ENCODE peak calls at places on chromosomes 13 and 19, in seven cellular contexts. X is Calu3; C is lower lobe of right lung; F is AG09319; Q is CD4-positive, alpha-beta T cell; G is GM12864; E is BE2C. H is an unnamed sample.

GRCh38 chr19:57664269-57665127 is 4.2 kb upstream of the ZSCAN4 start:
- DNase-seq in X (peak), C (peak), F (no peak), Q (no peak), G (no peak), E (peak), H (peak)

GRCh38 chr13:76383671-76384461 is 502.3 kb downstream of the KCTD12 start:
- DNase-seq in X (no peak), C (no peak), F (peak), Q (no peak), G (no peak), E (no peak), H (no peak)

GRCh38 chr13:33015791-33016323 is 366 bp upstream of the KL start:
- DNase-seq in X (peak), C (peak), F (no peak), Q (no peak), G (no peak), E (no peak), H (no peak)

GRCh38 chr13:77698211-77699058 is 948 bp downstream of the SLAIN1 start:
- DNase-seq in X (peak), C (peak), F (no peak), Q (peak), G (no peak), E (peak), H (peak)

GRCh38 chr13:24502567-24503375 is 9.8 kb downstream of the PARP4 start:
- DNase-seq in X (peak), C (no peak), F (no peak), Q (no peak), G (no peak), E (no peak), H (no peak)

GRCh38 chr13:45340422-45341033 is 455 bp downstream of the TPT1 start:
- DNase-seq in X (peak), C (peak), F (peak), Q (peak), G (no peak), E (peak), H (peak)

GRCh38 chr19:37817180-37817911 is 38.0 kb upstream of the ZNF573 start:
- DNase-seq in X (no peak), C (peak), F (peak), Q (peak), G (no peak), E (peak), H (peak)

GRCh38 chr19:17127671-17128070 is 52.1 kb downstream of the MYO9B start:
- DNase-seq in X (no peak), C (no peak), F (no peak), Q (no peak), G (no peak), E (no peak), H (no peak)

GRCh38 chr19:7519411-7520130 is 2.9 kb upstream of the MCOLN1 start:
- DNase-seq in X (no peak), C (no peak), F (no peak), Q (no peak), G (no peak), E (no peak), H (no peak)

GRCh38 chr19:10009269-10009665 is 1.0 kb downstream of the COL5A3 start:
- DNase-seq in X (peak), C (peak), F (no peak), Q (peak), G (no peak), E (no peak), H (peak)

GRCh38 chr19:1206063-1206732 is 620 bp downstream of the STK11 start:
- DNase-seq in X (no peak), C (no peak), F (no peak), Q (no peak), G (no peak), E (no peak), H (no peak)

GRCh38 chr19:46471116-46471733 is at the start of gene PNMA8A:
- DNase-seq in X (no peak), C (peak), F (no peak), Q (no peak), G (no peak), E (peak), H (peak)

GRCh38 chr19:17109962-17110598 is 34.5 kb downstream of the MYO9B start:
- DNase-seq in X (no peak), C (peak), F (no peak), Q (no peak), G (peak), E (no peak), H (no peak)

GRCh38 chr19:50432658-50433057 is at the start of gene MYBPC2:
- DNase-seq in X (peak), C (no peak), F (no peak), Q (no peak), G (no peak), E (no peak), H (no peak)

GRCh38 chr19:1019980-1020867 is 699 bp downstream of the TMEM259 start:
- DNase-seq in X (no peak), C (peak), F (no peak), Q (no peak), G (no peak), E (no peak), H (no peak)

GRCh38 chr19:10390652-10391286 is 10.4 kb upstream of the TYK2 start:
- DNase-seq in X (peak), C (peak), F (peak), Q (peak), G (no peak), E (peak), H (peak)

GRCh38 chr19:21482863-21483276 is 22.5 kb upstream of the ZNF429 start:
- DNase-seq in X (no peak), C (peak), F (no peak), Q (peak), G (no peak), E (peak), H (no peak)

DNA sequence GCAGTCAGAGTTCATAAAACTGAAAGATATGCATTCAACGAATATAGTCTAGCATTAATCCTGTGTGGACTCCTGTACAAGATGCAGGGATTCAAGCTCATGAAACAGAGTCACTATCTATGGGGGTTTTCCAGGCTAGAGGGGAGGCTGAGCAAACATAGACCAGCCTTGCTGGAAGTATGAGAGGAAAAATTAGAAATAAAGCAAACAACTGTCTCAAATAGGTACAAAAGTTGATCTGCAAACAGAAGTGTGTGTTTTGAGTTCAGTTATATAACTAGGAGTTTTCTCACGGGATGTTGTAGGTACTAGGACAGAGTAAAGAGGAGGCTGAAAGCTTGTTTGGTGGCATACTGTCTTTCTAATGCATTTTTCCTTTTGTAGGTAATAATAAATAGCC is 8.5 kb upstream of the LGALS14 start:
- DNase-seq in X (no peak), C (no peak), F (no peak), Q (no peak), G (no peak), E (no peak), H (no peak)
- TF ChIP-seq CTCF in X (no peak), C (no peak), F (no peak), Q (no peak), G (no peak), E (no peak), H (no peak)

GRCh38 chr19:30997222-30997621 is 352.0 kb downstream of the TSHZ3 start:
- DNase-seq in X (no peak), C (no peak), F (no peak), Q (no peak), G (no peak), E (no peak), H (no peak)

GRCh38 chr19:31000913-31001312 is 348.3 kb downstream of the TSHZ3 start:
- DNase-seq in X (no peak), C (no peak), F (no peak), Q (no peak), G (no peak), E (no peak), H (no peak)

GRCh38 chr19:30999726-31000125 is 349.5 kb downstream of the TSHZ3 start:
- DNase-seq in X (no peak), C (no peak), F (no peak), Q (no peak), G (no peak), E (no peak), H (no peak)

GRCh38 chr19:31002852-31003251 is 346.4 kb downstream of the TSHZ3 start:
- DNase-seq in X (no peak), C (no peak), F (no peak), Q (no peak), G (no peak), E (no peak), H (no peak)
- TF ChIP-seq CTCF in X (no peak), C (no peak), F (peak), Q (no peak), G (no peak), E (no peak), H (no peak)

GRCh38 chr13:100828226-100828625 is 153.6 kb upstream of the TMTC4 start:
- DNase-seq in X (no peak), C (no peak), F (no peak), Q (no peak), G (no peak), E (no peak), H (no peak)
- TF ChIP-seq CTCF in X (no peak), C (no peak), F (no peak), Q (no peak), G (no peak), E (peak), H (peak)

GRCh38 chr13:78978381-78978998 is 319.5 kb upstream of the OBI1 start:
- DNase-seq in X (peak), C (no peak), F (peak), Q (no peak), G (peak), E (peak), H (no peak)
- TF ChIP-seq CTCF in X (peak), C (peak), F (peak), Q (peak), G (peak), E (peak), H (peak)

GRCh38 chr13:50990050-50990449 is 80.5 kb downstream of the RNASEH2B start:
- DNase-seq in X (no peak), C (no peak), F (no peak), Q (no peak), G (no peak), E (no peak), H (no peak)

GRCh38 chr13:50991624-50992610 is 82.3 kb downstream of the RNASEH2B start:
- DNase-seq in X (no peak), C (no peak), F (no peak), Q (no peak), G (no peak), E (no peak), H (no peak)

GRCh38 chr13:50993371-50993770 is 83.8 kb downstream of the RNASEH2B start:
- DNase-seq in X (no peak), C (no peak), F (no peak), Q (no peak), G (no peak), E (no peak), H (no peak)

GRCh38 chr13:50990540-50991506 is 81.2 kb downstream of the RNASEH2B start:
- DNase-seq in X (no peak), C (no peak), F (no peak), Q (no peak), G (no peak), E (peak), H (no peak)

DNA sequence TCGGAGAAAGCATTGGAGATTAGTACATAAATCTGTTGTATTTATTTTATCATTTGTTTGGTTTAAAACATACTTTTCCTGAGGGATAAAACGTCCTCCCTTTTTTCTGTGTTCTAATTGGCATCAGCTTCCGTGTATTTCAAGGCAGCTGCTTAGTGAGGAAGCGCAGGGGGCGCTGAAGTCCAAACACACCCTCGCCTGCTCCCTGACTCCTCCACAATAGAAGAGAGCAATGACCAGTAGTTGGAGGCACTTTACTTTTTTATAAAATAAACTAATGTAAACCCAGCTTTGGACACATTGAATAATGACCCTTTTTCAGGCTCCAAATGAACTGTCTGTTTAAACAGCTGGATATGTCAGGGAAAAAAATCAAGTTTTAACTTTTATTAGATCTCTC is 79.9 kb downstream of the RNASEH2B start:
- DNase-seq in X (no peak), C (no peak), F (no peak), Q (no peak), G (no peak), E (no peak), H (no peak)
- TF ChIP-seq CTCF in X (no peak), C (peak), F (no peak), Q (no peak), G (no peak), E (peak), H (peak)

GRCh38 chr13:108508263-108508662 is 121.1 kb upstream of the MYO16 start:
- DNase-seq in X (peak), C (no peak), F (no peak), Q (no peak), G (no peak), E (no peak), H (no peak)
- TF ChIP-seq CTCF in X (peak), C (peak), F (peak), Q (peak), G (no peak), E (peak), H (peak)

DNA sequence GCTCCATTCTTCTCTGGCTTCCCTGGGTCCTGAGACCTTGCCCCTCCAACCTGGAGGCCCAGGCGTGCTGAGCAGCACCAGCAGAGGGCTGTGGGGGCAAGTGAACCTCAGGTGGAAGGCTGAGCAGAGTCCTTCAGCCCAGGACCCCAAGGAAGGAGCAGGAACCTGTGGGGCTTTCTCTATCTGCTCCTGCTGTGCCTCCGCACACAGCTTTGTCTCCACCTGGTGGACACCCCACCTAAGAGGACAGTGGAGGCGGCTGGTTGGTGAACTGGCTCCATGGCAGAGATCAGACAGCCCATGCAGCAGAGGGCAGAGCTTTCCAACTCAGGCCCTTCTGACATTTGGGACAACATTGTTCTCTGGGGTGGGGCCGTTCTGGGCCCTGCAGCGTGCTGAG is 19.7 kb downstream of the ZFR2 start:
- DNase-seq in X (peak), C (no peak), F (no peak), Q (peak), G (no peak), E (peak), H (no peak)
- TF ChIP-seq CTCF in X (peak), C (no peak), F (peak), Q (peak), G (peak), E (peak), H (peak)

GRCh38 chr19:3850320-3850972 is 18.4 kb downstream of the ZFR2 start:
- DNase-seq in X (no peak), C (no peak), F (no peak), Q (no peak), G (no peak), E (no peak), H (no peak)
- TF ChIP-seq CTCF in X (no peak), C (no peak), F (no peak), Q (no peak), G (no peak), E (no peak), H (no peak)